ENCODE peak calls at places on chromosomes 12 and 14, in eight cellular contexts. D is skeletal muscle cell; A is amniotic stem cell; G is epithelial cell of prostate; F is lower lobe of right lung; I is iPS DF 19.7; B is fibroblast of gingiva; V is stimulated activated CD8-positive, alpha-beta memory T cell treated with anti-CD3 and anti-CD28 coated beads, Interleukin-7, amount 100 ng/mL, for 24 hours. L is an unnamed sample.

GRCh38 chr12:43776498-43776897 is 17.7 kb downstream of the IRAK4 start:
- DNase-seq in D (no peak), A (no peak), G (no peak), F (no peak), I (no peak), B (peak; percentile 11), V (no peak), L (peak; percentile 22)

GRCh38 chr12:118409834-118410233 is 33.5 kb downstream of the SUDS3 start:
- DNase-seq in D (no peak), A (no peak), G (no peak), F (no peak), I (no peak), B (no peak), V (no peak), L (no peak)

GRCh38 chr12:90010089-90010488 is 301.5 kb upstream of the ATP2B1 start:
- DNase-seq in D (no peak), A (no peak), G (no peak), F (no peak), I (no peak), B (peak; percentile 34), V (no peak), L (no peak)

GRCh38 chr14:95620659-95621059 is 65.6 kb upstream of the TCL1B start:
- DNase-seq in D (no peak), A (no peak), G (no peak), F (no peak), I (no peak), B (no peak), V (no peak), L (no peak)

GRCh38 chr12:6266431-6267006 is 44.0 kb upstream of the PLEKHG6 start:
- DNase-seq in D (no peak), A (no peak), G (no peak), F (peak; percentile 85), I (no peak), B (no peak), V (no peak), L (no peak)

GRCh38 chr12:52147367-52147972 is 44.3 kb downstream of the KRT80 start:
- DNase-seq in D (peak; percentile 96), A (peak; percentile 95), G (peak; percentile 99), F (peak; percentile 95), I (no peak), B (peak; percentile 98), V (no peak), L (peak; percentile 98)

GRCh38 chr12:110314308-110314707 is 33.3 kb downstream of the ATP2A2 start:
- DNase-seq in D (peak; percentile 60), A (no peak), G (no peak), F (no peak), I (no peak), B (peak; percentile 32), V (no peak), L (no peak)

GRCh38 chr12:102095677-102096263 is 24.1 kb downstream of the NUP37 start:
- DNase-seq in D (peak; percentile 4), A (peak; percentile 3), G (no peak), F (no peak), I (no peak), B (peak; percentile 30), V (no peak), L (peak; percentile 13)

GRCh38 chr14:59566281-59566680 is 10.3 kb downstream of the CCDC175 start:
- DNase-seq in D (no peak), A (no peak), G (no peak), F (no peak), I (no peak), B (no peak), V (no peak), L (no peak)

GRCh38 chr12:28104338-28104737 is 85.9 kb upstream of the CCDC91 start:
- DNase-seq in D (peak; percentile 56), A (no peak), G (no peak), F (no peak), I (no peak), B (peak; percentile 47), V (no peak), L (no peak)

GRCh38 chr14:24131549-24131966 is 1.1 kb downstream of the FITM1 start:
- DNase-seq in D (no peak), A (no peak), G (no peak), F (no peak), I (no peak), B (no peak), V (no peak), L (no peak)

GRCh38 chr12:115140981-115141380 is 457.0 kb upstream of the TBX3 start:
- DNase-seq in D (no peak), A (no peak), G (no peak), F (no peak), I (no peak), B (no peak), V (no peak), L (no peak)

GRCh38 chr14:61188936-61189808 is 92.0 kb downstream of the TMEM30B start:
- DNase-seq in D (peak; percentile 31), A (no peak), G (no peak), F (peak; percentile 63), I (no peak), B (peak; percentile 79), V (no peak), L (peak; percentile 78)

L was measured in AG08396.